ENCODE peak calls at places on chromosomes 5 and 9, in eight cellular contexts. U is spleen, N is A549, H is right lobe of liver, G is NB4, F is heart left ventricle, R is Peyer's patch, L is GM12891. P is an unnamed sample.

GRCh38 chr9:110446171-110446570 is 108.5 kb upstream of the TXNDC8 start:
- DNase-seq in F (no peak), R (no peak), H (no peak), G (peak; percentile 16), U (no peak), N (no peak), L (no peak), P (no peak)

GRCh38 chr9:2138646-2139045 is 123.5 kb downstream of the SMARCA2 start:
- DNase-seq in F (no peak), L (no peak), R (no peak), U (no peak), H (no peak), G (no peak), N (no peak), P (no peak)

GRCh38 chr5:16082053-16082452 is 97.5 kb downstream of the MARCHF11 start:
- DNase-seq in H (no peak), R (no peak), N (no peak), L (no peak), F (no peak), U (no peak), G (no peak), P (no peak)

GRCh38 chr9:36204906-36205547 is 14.3 kb downstream of the CLTA start:
- DNase-seq in G (no peak), N (peak; percentile 59), R (no peak), H (no peak), L (no peak), F (no peak), U (no peak), P (no peak)

GRCh38 chr9:18071651-18072060 is 402.3 kb upstream of the ADAMTSL1 start:
- DNase-seq in L (no peak), R (no peak), N (no peak), H (no peak), G (no peak), F (no peak), U (no peak), P (no peak)

GRCh38 chr5:172334196-172334595 is 50.6 kb upstream of the UBTD2 start:
- DNase-seq in L (no peak), H (no peak), N (peak; percentile 30), U (no peak), R (no peak), G (peak; percentile 53), F (no peak), P (no peak)

GRCh38 chr5:141757402-141757801 is 75.4 kb upstream of the ARAP3 start:
- DNase-seq in R (peak; percentile 54), L (no peak), F (peak; percentile 17), G (no peak), H (no peak), U (no peak), N (peak; percentile 54), P (no peak)

GRCh38 chr5:62268239-62268638 is 37.8 kb upstream of the KIF2A start:
- DNase-seq in G (no peak), L (no peak), U (no peak), F (no peak), H (no peak), N (peak; percentile 48), R (no peak), P (peak; percentile 43)

GRCh38 chr5:158570502-158570901 is 529.2 kb downstream of the EBF1 start:
- DNase-seq in U (no peak), R (no peak), L (no peak), F (no peak), H (no peak), N (no peak), G (no peak), P (no peak)

GRCh38 chr9:70642421-70642820 is 228.0 kb upstream of the KLF9 start:
- DNase-seq in N (no peak), G (no peak), U (no peak), L (no peak), H (no peak), R (no peak), F (no peak), P (no peak)

GRCh38 chr5:62271370-62271769 is 34.6 kb upstream of the KIF2A start:
- DNase-seq in F (no peak), H (no peak), N (no peak), U (no peak), L (no peak), R (no peak), G (no peak), P (no peak)

GRCh38 chr5:141841376-141841775 is 36.8 kb downstream of the PCDH1 start:
- DNase-seq in U (no peak), G (no peak), F (no peak), L (no peak), R (peak; percentile 92), H (peak; percentile 83), N (no peak), P (peak; percentile 25)

GRCh38 chr9:93930070-93930469 is 25.1 kb downstream of the BARX1 start:
- DNase-seq in F (no peak), L (no peak), G (no peak), U (no peak), R (no peak), N (no peak), H (no peak), P (no peak)

GRCh38 chr5:142239394-142240159 is 85.2 kb downstream of the SPRY4 start:
- DNase-seq in G (no peak), N (no peak), F (no peak), R (no peak), L (no peak), U (no peak), H (no peak), P (no peak)

GRCh38 chr9:94656190-94656589 is 16.9 kb upstream of the FBP1 start:
- DNase-seq in G (peak; percentile 91), N (no peak), U (peak; percentile 79), H (no peak), R (peak; percentile 82), F (no peak), L (peak; percentile 39), P (no peak)

GRCh38 chr9:133125706-133126696 is 5.0 kb upstream of the RALGDS start:
- DNase-seq in U (no peak), H (no peak), F (no peak), G (peak; percentile 71), N (no peak), R (peak; percentile 72), L (peak; percentile 80), P (peak; percentile 51)

GRCh38 chr9:37324261-37324683 is 98.2 kb upstream of the GRHPR start:
- DNase-seq in U (no peak), G (peak; percentile 58), N (no peak), L (no peak), F (no peak), H (no peak), R (peak; percentile 66), P (no peak)

GRCh38 chr9:107856633-107857032 is 367.1 kb upstream of the KLF4 start:
- DNase-seq in L (no peak), U (no peak), H (no peak), N (peak; percentile 12), G (no peak), F (no peak), R (no peak), P (no peak)

DNA sequence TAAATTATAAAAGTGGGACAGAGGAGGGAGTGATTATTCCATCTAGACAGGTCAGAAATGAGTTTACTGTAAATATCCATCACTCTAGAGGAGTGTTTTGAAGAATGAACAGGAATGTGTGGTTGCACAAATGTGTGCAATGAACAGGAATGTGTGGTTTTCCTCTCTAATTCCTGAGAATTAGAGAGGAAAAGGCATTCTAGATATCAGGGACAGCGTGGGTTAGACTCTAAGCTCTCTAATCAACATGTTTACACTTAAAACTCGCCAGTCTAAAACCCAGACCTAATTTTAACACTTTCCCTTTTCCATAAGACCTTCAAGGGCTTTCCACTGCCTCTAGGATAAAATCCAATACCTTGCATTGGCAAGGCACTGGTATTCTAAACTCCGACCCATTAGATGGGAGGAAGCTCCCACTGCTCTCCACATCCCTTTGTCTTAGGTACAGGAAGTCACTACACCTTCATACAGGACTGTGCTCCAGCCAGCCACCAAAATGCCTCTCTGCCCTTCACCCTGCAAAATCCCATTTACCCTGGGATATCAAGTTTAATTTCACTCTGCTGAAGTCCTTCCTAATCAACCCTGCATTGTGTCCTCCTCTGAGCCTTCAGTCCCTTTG is 67.9 kb downstream of the NFIB start:
- DNase-seq in G (no peak), F (no peak), N (no peak), H (no peak), R (no peak), L (no peak), U (no peak), P (no peak)
- TF ChIP-seq POLR2A in G (no peak), F (no peak), N (no peak), H (no peak), R (no peak), L (no peak), U (no peak), P (no peak)

GRCh38 chr5:131406076-131406475 is 142.2 kb downstream of the CDC42SE2 start:
- DNase-seq in R (no peak), U (no peak), L (no peak), N (no peak), G (no peak), H (no peak), F (no peak), P (no peak)
- TF ChIP-seq POLR2A in R (no peak), U (no peak), L (no peak), N (no peak), G (no peak), H (no peak), F (no peak), P (no peak)

GRCh38 chr9:125241000-125241862 is at the start of gene HSPA5:
- DNase-seq in U (peak; percentile 99), N (peak; percentile 99), F (peak; percentile 100), L (peak; percentile 87), R (peak; percentile 100), G (peak; percentile 99), H (peak; percentile 99), P (peak; percentile 100)

GRCh38 chr9:125239631-125240597 is 1.2 kb downstream of the HSPA5 start:
- DNase-seq in N (no peak), R (no peak), U (no peak), G (no peak), L (no peak), F (no peak), H (no peak), P (no peak)

GRCh38 chr9:125243792-125244260 is 2.7 kb upstream of the HSPA5 start:
- DNase-seq in L (no peak), R (no peak), N (no peak), G (no peak), U (no peak), H (no peak), F (no peak), P (no peak)

GRCh38 chr9:125240649-125240999 is 519 bp downstream of the HSPA5 start:
- DNase-seq in F (peak; percentile 73), U (no peak), R (peak; percentile 68), N (peak; percentile 52), G (peak; percentile 56), L (no peak), H (no peak), P (no peak)

GRCh38 chr9:125241863-125242739 is 958 bp upstream of the HSPA5 start:
- DNase-seq in R (peak; percentile 56), U (peak; percentile 84), N (peak; percentile 58), L (no peak), G (no peak), F (peak; percentile 66), H (peak; percentile 63), P (no peak)
- TF ChIP-seq POLR2A in R (no peak), U (no peak), N (no peak), L (peak; percentile 57), G (no peak), F (no peak), H (no peak), P (no peak)

DNA sequence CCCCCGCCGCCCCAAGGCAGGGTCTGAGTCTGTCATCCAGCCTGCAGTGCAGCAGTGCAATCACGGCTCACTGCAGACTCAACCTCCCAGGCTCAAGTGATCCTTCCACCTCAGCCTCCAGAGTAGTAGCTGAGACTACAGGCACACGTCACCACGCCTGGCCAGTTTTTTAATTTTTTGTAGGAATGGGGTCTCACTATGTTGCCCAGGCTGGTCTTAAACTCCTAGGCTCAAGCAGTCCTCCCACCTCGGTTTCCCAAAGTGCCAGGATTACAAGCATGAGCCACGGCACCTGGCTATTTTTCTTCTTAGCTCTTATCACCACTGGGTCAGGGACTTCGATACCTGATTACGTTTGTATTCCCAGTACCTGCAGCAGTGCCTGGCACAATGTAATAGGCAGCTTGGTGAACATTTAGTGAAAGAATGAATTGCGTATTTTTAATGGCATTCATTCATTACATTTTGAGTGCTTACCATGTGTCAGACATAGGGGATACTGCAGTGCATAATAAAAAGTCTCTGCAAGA is 10.3 kb downstream of the LARP1 start:
- DNase-seq in L (no peak), G (no peak), U (no peak), F (no peak), R (no peak), H (no peak), N (no peak), P (no peak)
- TF ChIP-seq POLR2A in L (no peak), G (no peak), U (no peak), F (no peak), R (no peak), H (no peak), N (no peak), P (no peak)